ENCODE peak calls at places on chromosomes 7 and 10, in five cellular contexts. Z is erythroblast; U is AG20443; L is activated T-cell treated with anti-CD3 and anti-CD28 coated beads, Interleukin-2, amount 50 U/mL, for 72 hours; B is transverse colon. K is an unnamed sample.
A peak's percentile ranks its signal among the peaks of the same experiment; 100 is the strongest.

GRCh38 chr7:70178787-70179186 is 580.5 kb downstream of the AUTS2 start:
- DNase-seq in Z (no peak), U (peak; percentile 48), L (no peak), B (peak; percentile 84), K (no peak)

GRCh38 chr7:119903090-119903489 is 369.9 kb upstream of the KCND2 start:
- DNase-seq in Z (no peak), U (no peak), L (no peak), B (no peak), K (no peak)

GRCh38 chr10:113127285-113128283 is 177.5 kb downstream of the TCF7L2 start:
- DNase-seq in Z (no peak), U (no peak), L (no peak), B (no peak), K (no peak)

GRCh38 chr7:124480074-124480820 is 285.3 kb downstream of the GPR37 start:
- DNase-seq in Z (no peak), U (no peak), L (no peak), B (no peak), K (no peak)

GRCh38 chr10:31582365-31583052 is 263.5 kb downstream of the ZEB1 start:
- DNase-seq in Z (no peak), U (no peak), L (no peak), B (no peak), K (no peak)

GRCh38 chr10:92629945-92630344 is 37.0 kb downstream of the KIF11 start:
- DNase-seq in Z (no peak), U (no peak), L (no peak), B (no peak), K (no peak)

GRCh38 chr7:30181211-30181610 is 46.4 kb downstream of the MTURN start:
- DNase-seq in Z (no peak), U (no peak), L (no peak), B (no peak), K (no peak)

GRCh38 chr10:125063256-125063945 is 97.0 kb downstream of the CTBP2 start:
- DNase-seq in Z (no peak), U (no peak), L (no peak), B (no peak), K (no peak)

GRCh38 chr7:39044489-39044888 is 66.8 kb downstream of the POU6F2 start:
- DNase-seq in Z (no peak), U (no peak), L (no peak), B (no peak), K (no peak)

GRCh38 chr7:94303736-94304135 is 91.0 kb upstream of the COL1A2 start:
- DNase-seq in Z (no peak), U (peak; percentile 74), L (no peak), B (peak; percentile 10), K (no peak)

GRCh38 chr7:36439624-36440023 is 50.0 kb downstream of the ANLN start:
- DNase-seq in Z (no peak), U (no peak), L (no peak), B (no peak), K (no peak)

GRCh38 chr7:46934198-46934825 is 647.6 kb downstream of the TNS3 start:
- DNase-seq in Z (no peak), U (no peak), L (no peak), B (no peak), K (no peak)

GRCh38 chr10:70135046-70135445 is 2.4 kb upstream of the AIFM2 start:
- DNase-seq in Z (no peak), U (no peak), L (no peak), B (no peak), K (no peak)

GRCh38 chr7:74495112-74495880 is 41.6 kb downstream of the GTF2IRD1 start:
- DNase-seq in Z (no peak), U (no peak), L (no peak), B (no peak), K (no peak)

GRCh38 chr10:30413996-30414576 is 19.9 kb upstream of the MAP3K8 start:
- DNase-seq in Z (peak; percentile 81), U (peak; percentile 79), L (no peak), B (no peak), K (peak; percentile 63)

GRCh38 chr7:135192914-135193536 is 18.3 kb downstream of the WDR91 start:
- DNase-seq in Z (no peak), U (no peak), L (no peak), B (no peak), K (no peak)

GRCh38 chr7:151115121-151115835 is 29.0 kb downstream of the AGAP3 start:
- DNase-seq in Z (peak; percentile 57), U (peak; percentile 71), L (peak; percentile 69), B (no peak), K (no peak)

GRCh38 chr10:50582061-50582460 is 41.7 kb downstream of the SGMS1 start:
- DNase-seq in Z (no peak), U (no peak), L (no peak), B (no peak), K (no peak)

GRCh38 chr10:79162861-79163662 is 94.3 kb downstream of the ZMIZ1 start:
- DNase-seq in Z (no peak), U (peak; percentile 68), L (no peak), B (no peak), K (no peak)

GRCh38 chr7:66859794-66860645 is 61.0 kb upstream of the TMEM248 start:
- DNase-seq in Z (no peak), U (no peak), L (peak; percentile 59), B (no peak), K (peak; percentile 35)

GRCh38 chr10:44020322-44021111 is 364.4 kb downstream of the CXCL12 start:
- DNase-seq in Z (no peak), U (no peak), L (no peak), B (peak; percentile 28), K (no peak)

GRCh38 chr10:104323721-104324686 is 14.3 kb downstream of the ITPRIP start:
- DNase-seq in Z (peak; percentile 32), U (no peak), L (no peak), B (no peak), K (no peak)

GRCh38 chr10:3605882-3606281 is 179.1 kb downstream of the KLF6 start:
- DNase-seq in Z (no peak), U (no peak), L (no peak), B (no peak), K (no peak)

GRCh38 chr10:119217937-119218579 is 10.7 kb downstream of the GRK5 start:
- DNase-seq in Z (no peak), U (peak; percentile 32), L (no peak), B (no peak), K (no peak)

GRCh38 chr7:150820148-150820547 is 19.6 kb downstream of the TMEM176A start:
- DNase-seq in Z (no peak), U (no peak), L (no peak), B (no peak), K (no peak)

GRCh38 chr10:122632031-122632430 is 67.6 kb downstream of the C10orf120 start:
- DNase-seq in Z (peak; percentile 27), U (no peak), L (no peak), B (no peak), K (no peak)

GRCh38 chr10:74320026-74320425 is 169.0 kb downstream of the ADK start:
- DNase-seq in Z (no peak), U (no peak), L (no peak), B (no peak), K (no peak)